ENCODE peak calls at places on chromosomes 3 and 15, in eight cellular contexts. X, F, B, Z, T, A, W and D are unnamed samples. For H3K9me3, the result is how much of the 10 kb centered on the place peaks cover.

GRCh38 chr3:64518950-64519349 is 168.8 kb downstream of the ADAMTS9 start:
- DNase-seq in W (no peak), F (no peak), A (no peak), T (peak), X (no peak), Z (no peak), B (no peak), D (no peak)

GRCh38 chr3:58742239-58742638 is 75.7 kb upstream of the FAM3D start:
- DNase-seq in B (no peak), A (peak), W (peak), X (no peak), Z (no peak), T (no peak), F (no peak), D (no peak)

GRCh38 chr15:69854521-69855171 is 243.1 kb downstream of the TLE3 start:
- DNase-seq in X (no peak), T (peak), F (no peak), A (no peak), B (no peak), Z (no peak), W (no peak), D (no peak)

GRCh38 chr3:176807938-176808337 is 389.3 kb downstream of the TBL1XR1 start:
- DNase-seq in Z (no peak), F (no peak), B (no peak), X (no peak), T (no peak), A (no peak), W (no peak), D (no peak)

GRCh38 chr15:89807689-89808088 is 7.0 kb downstream of the ANPEP start:
- DNase-seq in A (no peak), B (no peak), Z (no peak), T (no peak), F (no peak), X (no peak), W (no peak), D (no peak)

GRCh38 chr3:127985216-127985615 is 67.0 kb upstream of the SEC61A1 start:
- DNase-seq in T (no peak), B (no peak), A (no peak), X (no peak), F (no peak), Z (no peak), W (no peak), D (no peak)

GRCh38 chr3:32888739-32889138 is 62.7 kb upstream of the CCR4 start:
- DNase-seq in B (no peak), F (no peak), Z (no peak), T (no peak), A (no peak), X (no peak), W (no peak), D (no peak)

GRCh38 chr3:46666471-46666845 is 27.0 kb downstream of the ALS2CL start:
- DNase-seq in X (peak), T (no peak), A (peak), Z (no peak), W (no peak), F (peak), B (no peak), D (peak)

GRCh38 chr3:13902648-13903238 is 22.9 kb upstream of the WNT7A start:
- DNase-seq in F (no peak), Z (no peak), X (no peak), W (no peak), A (no peak), T (no peak), B (no peak), D (no peak)

GRCh38 chr3:4719011-4719649 is 226.0 kb downstream of the ITPR1 start:
- DNase-seq in X (no peak), F (no peak), A (no peak), Z (no peak), B (no peak), W (no peak), T (peak), D (no peak)

GRCh38 chr15:27530994-27531393 is 560.0 kb downstream of the GABRG3 start:
- DNase-seq in A (no peak), W (no peak), Z (no peak), B (no peak), T (no peak), X (no peak), F (no peak), D (no peak)

GRCh38 chr15:27532358-27532757 is 561.4 kb downstream of the GABRG3 start:
- DNase-seq in A (no peak), X (no peak), Z (no peak), F (no peak), T (no peak), B (no peak), W (no peak), D (no peak)

DNA sequence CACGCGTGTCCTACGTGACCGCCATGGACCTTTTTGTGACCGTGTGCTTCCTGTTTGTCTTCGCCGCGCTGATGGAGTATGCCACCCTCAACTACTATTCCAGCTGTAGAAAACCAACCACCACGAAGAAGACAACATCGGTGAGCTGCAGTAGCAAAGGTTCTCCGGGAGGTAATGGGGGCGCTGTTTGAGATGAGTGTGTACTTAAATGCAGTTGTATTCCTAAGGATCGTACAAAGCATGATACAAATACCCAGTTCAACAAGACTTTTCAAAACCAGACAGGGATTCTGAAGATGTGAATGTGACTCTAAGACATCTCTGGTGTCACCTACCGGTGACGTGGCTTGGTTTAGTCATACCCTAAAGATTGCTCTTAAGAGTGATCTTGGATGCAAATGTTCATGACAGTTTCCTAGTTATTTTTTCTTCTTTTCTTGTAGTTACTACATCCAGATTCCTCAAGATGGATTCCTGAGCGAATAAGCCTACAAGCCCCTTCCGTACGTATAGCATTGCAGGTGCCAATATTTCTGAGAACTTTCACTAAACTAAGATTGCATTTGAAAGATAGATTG is 556.6 kb downstream of the GABRG3 start:
- DNase-seq in A (no peak), F (no peak), T (no peak), W (no peak), Z (no peak), B (no peak), X (no peak), D (no peak)
- H3K9me3 ChIP-seq in A (under half), F (under half), T (under half), W (under half), Z (under half), B (under half), X (under half), D (under half)

DNA sequence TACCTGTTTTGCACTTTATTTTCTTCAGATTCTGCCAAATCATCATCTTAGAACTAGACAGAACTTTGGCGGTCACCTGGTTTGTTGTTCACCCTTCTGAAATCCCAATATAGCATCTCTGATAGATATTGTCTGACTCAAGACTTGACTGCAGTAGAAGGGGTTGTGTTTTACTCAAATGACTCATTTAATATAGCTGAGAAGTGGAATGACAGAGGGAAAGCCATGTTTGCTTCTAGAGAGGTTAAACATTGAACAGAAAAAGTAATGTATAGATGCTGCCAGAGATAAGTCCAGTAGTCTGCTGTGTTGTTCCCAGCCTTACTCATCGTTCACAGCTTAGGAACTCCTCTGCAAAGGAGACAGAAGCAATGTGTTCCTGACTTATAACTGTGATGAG is 402.0 kb downstream of the AGBL1 start:
- DNase-seq in Z (no peak), A (no peak), F (no peak), W (no peak), T (no peak), X (no peak), B (no peak), D (no peak)
- H3K9me3 ChIP-seq in Z (under half), A (under half), F (under half), W (under half), T (under half), X (under half), B (under half), D (under half)

DNA sequence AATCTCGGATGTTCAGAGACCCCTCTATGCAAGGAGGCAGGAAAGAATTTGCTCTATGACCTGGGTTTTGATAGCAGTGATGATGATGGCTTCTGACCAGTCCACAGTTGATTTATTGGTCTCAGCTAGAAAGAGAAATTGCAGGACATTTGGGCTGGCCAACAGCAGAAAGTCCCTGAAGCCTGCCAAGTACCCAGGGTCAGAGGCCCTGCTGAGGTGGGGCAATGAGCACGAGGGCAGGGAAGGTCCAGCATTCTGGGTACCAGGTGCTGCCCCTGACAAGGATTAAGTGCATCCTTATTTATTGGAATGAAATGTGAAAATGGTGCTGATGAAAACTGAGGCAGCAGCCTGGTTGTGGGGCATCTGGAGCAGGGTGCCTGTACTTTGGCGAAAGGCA is 19.8 kb downstream of the C3orf62 start:
- DNase-seq in F (no peak), X (no peak), W (no peak), T (no peak), Z (no peak), B (no peak), A (no peak), D (no peak)
- H3K9me3 ChIP-seq in F (under half), X (under half), W (under half), T (under half), Z (under half), B (under half), A (under half), D (under half)

DNA sequence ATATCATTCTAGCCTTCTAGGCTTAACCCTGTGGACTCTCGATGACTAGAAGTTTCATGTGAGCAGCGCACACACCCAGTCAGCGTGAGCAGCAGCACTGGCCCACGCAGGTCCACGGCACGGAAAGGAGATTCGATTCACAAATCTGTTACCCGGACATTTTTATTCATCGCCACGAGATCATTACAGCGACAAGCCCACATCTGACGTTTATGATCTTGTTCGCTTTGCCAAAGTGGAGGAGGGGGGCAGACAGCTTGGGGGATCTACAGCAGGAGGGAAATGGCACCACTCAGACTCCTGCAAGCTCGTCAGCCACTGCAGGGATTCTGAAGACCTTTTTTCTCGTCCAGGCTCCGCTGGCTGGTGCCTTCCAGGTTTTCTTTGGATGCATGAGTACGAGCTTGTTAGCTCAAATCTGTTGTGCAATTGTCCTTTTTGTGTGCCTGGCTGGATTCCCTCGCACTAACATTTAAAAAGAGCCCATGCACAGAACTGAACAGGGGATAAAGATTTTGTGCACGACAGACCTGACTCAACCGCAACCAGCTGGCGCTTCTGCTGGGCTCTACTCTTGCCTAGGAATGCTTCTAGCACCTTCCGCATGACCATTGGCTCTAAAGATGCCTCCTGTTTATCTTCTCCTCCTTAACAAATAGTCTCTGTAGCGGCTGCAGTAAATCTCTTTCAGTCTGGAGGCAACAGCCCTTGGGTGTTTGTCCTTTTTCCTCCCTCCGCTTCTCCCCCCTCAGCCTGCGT is 938.5 kb downstream of the MCTP2 start:
- DNase-seq in F (peak), X (no peak), B (peak), Z (no peak), W (no peak), T (peak), A (peak), D (peak)
- H3K9me3 ChIP-seq in F (under half), X (under half), B (under half), Z (under half), W (under half), T (under half), A (under half), D (under half)

GRCh38 chr3:185236969-185237368 is 16.9 kb downstream of the EHHADH start:
- DNase-seq in X (no peak), A (no peak), F (no peak), B (no peak), T (no peak), Z (no peak), W (no peak), D (no peak)
- H3K9me3 ChIP-seq in X (under half), A (under half), F (under half), B (under half), T (under half), Z (under half), W (under half), D (under half)

GRCh38 chr3:87719060-87719459 is 339.7 kb downstream of the CGGBP1 start:
- DNase-seq in T (no peak), A (no peak), B (no peak), W (no peak), F (no peak), Z (no peak), X (no peak), D (no peak)
- H3K9me3 ChIP-seq in T (under half), A (under half), B (under half), W (under half), F (under half), Z (under half), X (under half), D (under half)